ENCODE peak calls at places on chromosomes 12 and 14, in four cellular contexts. P is heart right ventricle, Z is cardiac fibroblast, O is AG10803. X is an unnamed sample.

GRCh38 chr14:81311816-81312215 is 88.3 kb downstream of the STON2 start:
- DNase-seq in P (no peak), Z (no peak), O (peak; percentile 28), X (no peak)

GRCh38 chr12:122064780-122065588 is 13.6 kb upstream of the MLXIP start:
- DNase-seq in P (no peak), Z (peak; percentile 96), O (peak; percentile 82), X (peak; percentile 88)

GRCh38 chr12:42589465-42590323 is at the start of gene PRICKLE1:
- DNase-seq in P (peak; percentile 38), Z (peak; percentile 66), O (peak; percentile 36), X (no peak)

GRCh38 chr12:29700761-29701481 is 82.8 kb downstream of the TMTC1 start:
- DNase-seq in P (no peak), Z (peak; percentile 56), O (no peak), X (no peak)

GRCh38 chr14:35438910-35439713 is 34.6 kb upstream of the NFKBIA start:
- DNase-seq in P (no peak), Z (peak; percentile 41), O (no peak), X (no peak)

GRCh38 chr12:68163546-68164210 is 4.1 kb upstream of the IFNG start:
- DNase-seq in P (no peak), Z (peak; percentile 33), O (no peak), X (no peak)

GRCh38 chr12:92848740-92849139 is 80.4 kb downstream of the EEA1 start:
- DNase-seq in P (no peak), Z (no peak), O (no peak), X (no peak)

GRCh38 chr12:23482571-23482970 is 466.9 kb downstream of the SOX5 start:
- DNase-seq in P (no peak), Z (no peak), O (no peak), X (no peak)

GRCh38 chr12:79023261-79023660 is 158.7 kb downstream of the SYT1 start:
- DNase-seq in P (no peak), Z (peak; percentile 59), O (no peak), X (no peak)

GRCh38 chr14:50961606-50962259 is 17.4 kb upstream of the PYGL start:
- DNase-seq in P (no peak), Z (peak; percentile 92), O (peak; percentile 86), X (peak; percentile 78)

GRCh38 chr12:50224026-50224692 is 57.0 kb upstream of the CERS5 start:
- DNase-seq in P (no peak), Z (peak; percentile 50), O (peak; percentile 42), X (no peak)

GRCh38 chr14:105534586-105534985 is 8.2 kb downstream of the TMEM121 start:
- DNase-seq in P (no peak), Z (no peak), O (no peak), X (no peak)

GRCh38 chr14:42517786-42518530 is 911.3 kb downstream of the LRFN5 start:
- DNase-seq in P (no peak), Z (no peak), O (no peak), X (no peak)

GRCh38 chr14:65985976-65986375 is 500.2 kb upstream of the CCDC196 start:
- DNase-seq in P (no peak), Z (no peak), O (no peak), X (no peak)

GRCh38 chr14:103718572-103718971 is 3.0 kb downstream of the ZFYVE21 start:
- DNase-seq in P (no peak), Z (no peak), O (peak; percentile 53), X (no peak)

GRCh38 chr12:26830358-26830757 is 2.6 kb downstream of the ITPR2 start:
- DNase-seq in P (no peak), Z (no peak), O (no peak), X (no peak)

GRCh38 chr14:96040836-96041371 is 1.7 kb downstream of the C14orf132 start:
- DNase-seq in P (no peak), Z (no peak), O (peak; percentile 24), X (no peak)

GRCh38 chr12:29713729-29714128 is 70.0 kb downstream of the TMTC1 start:
- DNase-seq in P (no peak), Z (no peak), O (no peak), X (no peak)

GRCh38 chr12:30785630-30786029 is 30.9 kb upstream of the CAPRIN2 start:
- DNase-seq in P (no peak), Z (no peak), O (no peak), X (no peak)

GRCh38 chr14:64569108-64570045 is 19.6 kb downstream of the PPP1R36 start:
- DNase-seq in P (peak; percentile 57), Z (peak; percentile 81), O (peak; percentile 92), X (peak; percentile 76)

GRCh38 chr14:92456215-92457017 is 57.2 kb upstream of the RIN3 start:
- DNase-seq in P (peak; percentile 70), Z (peak; percentile 81), O (peak; percentile 76), X (no peak)

GRCh38 chr14:103854822-103855733 is 7.7 kb upstream of the PPP1R13B start:
- DNase-seq in P (peak; percentile 71), Z (no peak), O (no peak), X (no peak)

GRCh38 chr12:104303538-104304151 is at the start of gene EID3:
- DNase-seq in P (peak; percentile 90), Z (peak; percentile 86), O (peak; percentile 82), X (no peak)

GRCh38 chr12:57840701-57841100 is 5.8 kb downstream of the CTDSP2 start:
- DNase-seq in P (peak; percentile 62), Z (peak; percentile 53), O (no peak), X (no peak)

GRCh38 chr14:37994846-37995372 is 212.8 kb upstream of the SSTR1 start:
- DNase-seq in P (no peak), Z (no peak), O (no peak), X (no peak)
- TF ChIP-seq CTCF in P (no peak), Z (no peak), O (no peak), X (no peak)

DNA sequence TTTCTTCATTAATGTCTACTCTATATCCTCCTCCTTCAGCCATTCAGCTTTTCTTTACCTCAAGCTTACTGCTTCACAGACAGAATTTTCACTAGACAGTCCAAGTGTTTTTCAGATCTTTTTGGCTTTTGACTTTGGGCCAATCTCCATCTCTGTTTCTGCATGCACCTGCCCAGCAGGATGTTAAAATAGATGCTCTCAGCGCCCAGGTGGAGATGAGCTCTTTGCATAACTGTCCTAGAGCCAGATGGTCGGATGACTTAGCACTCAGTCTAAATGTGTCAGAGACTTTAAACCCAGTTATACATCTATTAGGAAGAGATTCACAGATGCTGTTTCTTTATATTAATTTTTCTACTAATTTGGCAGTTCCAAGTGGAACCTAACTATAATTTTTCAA is 80.3 kb upstream of the SSTR1 start:
- DNase-seq in P (no peak), Z (no peak), O (no peak), X (no peak)
- H3K4me3 ChIP-seq in P (no peak overlapping the region), Z (no peak overlapping the region), O (no peak overlapping the region), X (no peak overlapping the region)

GRCh38 chr12:62983594-62983993 is 48.6 kb upstream of the PPM1H start:
- DNase-seq in P (no peak), Z (peak; percentile 6), O (no peak), X (no peak)
- TF ChIP-seq CTCF in P (peak; percentile 31), Z (peak; percentile 12), O (no peak), X (peak; percentile 39)

GRCh38 chr12:12723147-12723680 is 6.0 kb downstream of the CDKN1B start:
- DNase-seq in P (no peak), Z (no peak), O (no peak), X (no peak)
- H3K4me3 ChIP-seq in P (peak overlapping the region; percentile 79), Z (peak overlapping the region; percentile 88), O (peak overlapping the region; percentile 93), X (peak overlapping the region; percentile 80)

DNA sequence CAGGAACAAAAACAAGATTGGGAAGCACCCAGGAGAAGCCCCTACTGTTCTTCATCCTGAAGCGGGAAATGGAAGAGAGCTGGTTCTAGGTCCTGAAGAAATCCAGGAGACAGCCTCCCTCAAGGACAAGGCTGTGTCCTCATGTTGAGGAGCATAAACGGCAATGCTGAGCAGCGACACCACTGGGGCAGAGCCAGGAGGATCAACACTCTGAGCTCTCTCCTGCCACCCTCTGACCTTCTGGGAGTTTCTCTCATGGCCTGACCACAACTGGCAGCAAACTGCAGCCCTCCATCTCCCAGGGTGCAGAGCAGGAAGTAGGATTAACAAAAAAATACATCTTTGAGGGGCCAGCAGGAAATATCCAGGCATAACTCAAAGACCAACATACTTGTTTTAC is 1292.2 kb upstream of the TMEM132C start:
- DNase-seq in P (no peak), Z (no peak), O (no peak), X (no peak)
- TF ChIP-seq CTCF in P (no peak), Z (no peak), O (no peak), X (no peak)

X was measured in epithelial cell of proximal tubule.